ENCODE peak calls at places on chromosomes 7 and 10, in five cellular contexts. One of them, this sample, is unnamed.

GRCh38 chr7:155258233-155258575 is 39.5 kb upstream of the INSIG1 start:
- DNase-seq in bronchial epithelial cell: peak
- DNase-seq in BJ: peak
- DNase-seq in left ventricle myocardium inferior: no peak
- DNase-seq in cardiac fibroblast: peak
- DNase-seq in this sample: peak

GRCh38 chr10:72612203-72612826 is 13.6 kb downstream of the MICU1 start:
- DNase-seq in bronchial epithelial cell: peak
- DNase-seq in BJ: no peak
- DNase-seq in left ventricle myocardium inferior: no peak
- DNase-seq in cardiac fibroblast: peak
- DNase-seq in this sample: peak

GRCh38 chr10:48981310-48981907 is 41.8 kb upstream of the LRRC18 start:
- DNase-seq in bronchial epithelial cell: peak
- DNase-seq in BJ: no peak
- DNase-seq in left ventricle myocardium inferior: peak
- DNase-seq in cardiac fibroblast: peak
- DNase-seq in this sample: peak

GRCh38 chr7:137539111-137539715 is 195.7 kb upstream of the PTN start:
- DNase-seq in bronchial epithelial cell: peak
- DNase-seq in BJ: peak
- DNase-seq in left ventricle myocardium inferior: no peak
- DNase-seq in cardiac fibroblast: peak
- DNase-seq in this sample: peak

GRCh38 chr10:101564490-101564991 is 23.5 kb downstream of the POLL start:
- DNase-seq in bronchial epithelial cell: no peak
- DNase-seq in BJ: no peak
- DNase-seq in left ventricle myocardium inferior: no peak
- DNase-seq in cardiac fibroblast: no peak
- DNase-seq in this sample: no peak

GRCh38 chr7:19397917-19398316 is 252.7 kb upstream of the FERD3L start:
- DNase-seq in bronchial epithelial cell: no peak
- DNase-seq in BJ: no peak
- DNase-seq in left ventricle myocardium inferior: no peak
- DNase-seq in cardiac fibroblast: peak
- DNase-seq in this sample: no peak

GRCh38 chr10:614772-615582 is 74.5 kb downstream of the DIP2C start:
- DNase-seq in bronchial epithelial cell: no peak
- DNase-seq in BJ: no peak
- DNase-seq in left ventricle myocardium inferior: no peak
- DNase-seq in cardiac fibroblast: no peak
- DNase-seq in this sample: peak

GRCh38 chr7:141263983-141264382 is 190.1 kb downstream of the TMEM178B start:
- DNase-seq in bronchial epithelial cell: no peak
- DNase-seq in BJ: no peak
- DNase-seq in left ventricle myocardium inferior: no peak
- DNase-seq in cardiac fibroblast: no peak
- DNase-seq in this sample: no peak

GRCh38 chr7:150973571-150974451 is 4.3 kb downstream of the KCNH2 start:
- DNase-seq in bronchial epithelial cell: peak
- DNase-seq in BJ: no peak
- DNase-seq in left ventricle myocardium inferior: no peak
- DNase-seq in cardiac fibroblast: no peak
- DNase-seq in this sample: no peak

GRCh38 chr7:37346761-37347160 is 101.9 kb downstream of the ELMO1 start:
- DNase-seq in bronchial epithelial cell: no peak
- DNase-seq in BJ: no peak
- DNase-seq in left ventricle myocardium inferior: no peak
- DNase-seq in cardiac fibroblast: no peak
- DNase-seq in this sample: no peak

GRCh38 chr10:21077681-21078080 is 180.6 kb upstream of the NEBL start:
- DNase-seq in bronchial epithelial cell: no peak
- DNase-seq in BJ: no peak
- DNase-seq in left ventricle myocardium inferior: no peak
- DNase-seq in cardiac fibroblast: no peak
- DNase-seq in this sample: no peak

GRCh38 chr7:111516612-111517011 is 45.7 kb downstream of the IMMP2L start:
- DNase-seq in bronchial epithelial cell: peak
- DNase-seq in BJ: no peak
- DNase-seq in left ventricle myocardium inferior: no peak
- DNase-seq in cardiac fibroblast: no peak
- DNase-seq in this sample: no peak

GRCh38 chr10:129908406-129908805 is 55.7 kb downstream of the EBF3 start:
- DNase-seq in bronchial epithelial cell: no peak
- DNase-seq in BJ: no peak
- DNase-seq in left ventricle myocardium inferior: no peak
- DNase-seq in cardiac fibroblast: no peak
- DNase-seq in this sample: no peak

GRCh38 chr10:69438531-69439349 is 12.5 kb upstream of the TSPAN15 start:
- DNase-seq in bronchial epithelial cell: peak
- DNase-seq in BJ: no peak
- DNase-seq in left ventricle myocardium inferior: no peak
- DNase-seq in cardiac fibroblast: peak
- DNase-seq in this sample: peak

GRCh38 chr10:17782921-17783665 is 26.1 kb upstream of the MRC1 start:
- DNase-seq in bronchial epithelial cell: peak
- DNase-seq in BJ: peak
- DNase-seq in left ventricle myocardium inferior: no peak
- DNase-seq in cardiac fibroblast: peak
- DNase-seq in this sample: peak

GRCh38 chr10:65040796-65041195 is 1519.6 kb downstream of the REEP3 start:
- DNase-seq in bronchial epithelial cell: peak
- DNase-seq in BJ: no peak
- DNase-seq in left ventricle myocardium inferior: no peak
- DNase-seq in cardiac fibroblast: no peak
- DNase-seq in this sample: no peak

GRCh38 chr7:129367349-129367699 is 66.9 kb upstream of the STRIP2 start:
- DNase-seq in bronchial epithelial cell: no peak
- DNase-seq in BJ: no peak
- DNase-seq in left ventricle myocardium inferior: no peak
- DNase-seq in cardiac fibroblast: no peak
- DNase-seq in this sample: no peak

GRCh38 chr10:18616337-18616736 is 35.0 kb downstream of the NSUN6 start:
- DNase-seq in bronchial epithelial cell: no peak
- DNase-seq in BJ: no peak
- DNase-seq in left ventricle myocardium inferior: no peak
- DNase-seq in cardiac fibroblast: peak
- DNase-seq in this sample: peak

GRCh38 chr10:29239569-29240472 is 49.0 kb upstream of the LYZL1 start:
- DNase-seq in bronchial epithelial cell: no peak
- DNase-seq in BJ: no peak
- DNase-seq in left ventricle myocardium inferior: no peak
- DNase-seq in cardiac fibroblast: peak
- DNase-seq in this sample: no peak

GRCh38 chr10:101566333-101567164 is 21.5 kb downstream of the POLL start:
- DNase-seq in bronchial epithelial cell: no peak
- DNase-seq in BJ: no peak
- DNase-seq in left ventricle myocardium inferior: no peak
- DNase-seq in cardiac fibroblast: no peak
- DNase-seq in this sample: no peak

GRCh38 chr7:37923996-37924395 is 3.6 kb downstream of the EPDR1 start:
- DNase-seq in bronchial epithelial cell: no peak
- DNase-seq in BJ: no peak
- DNase-seq in left ventricle myocardium inferior: no peak
- DNase-seq in cardiac fibroblast: no peak
- DNase-seq in this sample: no peak

GRCh38 chr10:71998840-71999194 is 34.6 kb downstream of the CHST3 start:
- DNase-seq in bronchial epithelial cell: peak
- DNase-seq in BJ: peak
- DNase-seq in left ventricle myocardium inferior: peak
- DNase-seq in cardiac fibroblast: peak
- DNase-seq in this sample: peak

GRCh38 chr10:33115720-33116119 is 157.7 kb upstream of the ITGB1 start:
- DNase-seq in bronchial epithelial cell: peak
- DNase-seq in BJ: no peak
- DNase-seq in left ventricle myocardium inferior: no peak
- DNase-seq in cardiac fibroblast: peak
- DNase-seq in this sample: no peak

GRCh38 chr7:44259547-44260457 is 59.0 kb downstream of the YKT6 start:
- DNase-seq in bronchial epithelial cell: peak
- DNase-seq in BJ: peak
- DNase-seq in left ventricle myocardium inferior: peak
- DNase-seq in cardiac fibroblast: peak
- DNase-seq in this sample: peak

GRCh38 chr7:126302639-126303038 is 950.1 kb downstream of the GRM8 start:
- DNase-seq in bronchial epithelial cell: no peak
- DNase-seq in BJ: no peak
- DNase-seq in left ventricle myocardium inferior: no peak
- DNase-seq in cardiac fibroblast: no peak
- DNase-seq in this sample: no peak
- TF ChIP-seq CTCF in bronchial epithelial cell: no peak
- TF ChIP-seq CTCF in BJ: no peak
- TF ChIP-seq CTCF in left ventricle myocardium inferior: no peak
- TF ChIP-seq CTCF in cardiac fibroblast: no peak
- TF ChIP-seq CTCF in this sample: no peak

GRCh38 chr7:121005996-121006565 is 17.6 kb downstream of the CPED1 start:
- DNase-seq in bronchial epithelial cell: no peak
- DNase-seq in BJ: no peak
- DNase-seq in left ventricle myocardium inferior: no peak
- DNase-seq in cardiac fibroblast: no peak
- DNase-seq in this sample: no peak
- H3K4me3 ChIP-seq in bronchial epithelial cell: no peak
- H3K4me3 ChIP-seq in BJ: no peak
- H3K4me3 ChIP-seq in left ventricle myocardium inferior: no peak
- H3K4me3 ChIP-seq in cardiac fibroblast: no peak
- H3K4me3 ChIP-seq in this sample: no peak

GRCh38 chr7:74059037-74059436 is 24.6 kb upstream of the LIMK1 start:
- DNase-seq in bronchial epithelial cell: no peak
- DNase-seq in BJ: no peak
- DNase-seq in left ventricle myocardium inferior: no peak
- DNase-seq in cardiac fibroblast: no peak
- DNase-seq in this sample: no peak

GRCh38 chr7:74058486-74058885 is 25.1 kb upstream of the LIMK1 start:
- DNase-seq in bronchial epithelial cell: no peak
- DNase-seq in BJ: no peak
- DNase-seq in left ventricle myocardium inferior: no peak
- DNase-seq in cardiac fibroblast: no peak
- DNase-seq in this sample: no peak

GRCh38 chr7:74057987-74058386 is 25.6 kb upstream of the LIMK1 start:
- DNase-seq in bronchial epithelial cell: no peak
- DNase-seq in BJ: no peak
- DNase-seq in left ventricle myocardium inferior: no peak
- DNase-seq in cardiac fibroblast: no peak
- DNase-seq in this sample: no peak

GRCh38 chr7:74061840-74062539 is 21.6 kb upstream of the LIMK1 start:
- DNase-seq in bronchial epithelial cell: peak
- DNase-seq in BJ: peak
- DNase-seq in left ventricle myocardium inferior: peak
- DNase-seq in cardiac fibroblast: peak
- DNase-seq in this sample: peak

DNA sequence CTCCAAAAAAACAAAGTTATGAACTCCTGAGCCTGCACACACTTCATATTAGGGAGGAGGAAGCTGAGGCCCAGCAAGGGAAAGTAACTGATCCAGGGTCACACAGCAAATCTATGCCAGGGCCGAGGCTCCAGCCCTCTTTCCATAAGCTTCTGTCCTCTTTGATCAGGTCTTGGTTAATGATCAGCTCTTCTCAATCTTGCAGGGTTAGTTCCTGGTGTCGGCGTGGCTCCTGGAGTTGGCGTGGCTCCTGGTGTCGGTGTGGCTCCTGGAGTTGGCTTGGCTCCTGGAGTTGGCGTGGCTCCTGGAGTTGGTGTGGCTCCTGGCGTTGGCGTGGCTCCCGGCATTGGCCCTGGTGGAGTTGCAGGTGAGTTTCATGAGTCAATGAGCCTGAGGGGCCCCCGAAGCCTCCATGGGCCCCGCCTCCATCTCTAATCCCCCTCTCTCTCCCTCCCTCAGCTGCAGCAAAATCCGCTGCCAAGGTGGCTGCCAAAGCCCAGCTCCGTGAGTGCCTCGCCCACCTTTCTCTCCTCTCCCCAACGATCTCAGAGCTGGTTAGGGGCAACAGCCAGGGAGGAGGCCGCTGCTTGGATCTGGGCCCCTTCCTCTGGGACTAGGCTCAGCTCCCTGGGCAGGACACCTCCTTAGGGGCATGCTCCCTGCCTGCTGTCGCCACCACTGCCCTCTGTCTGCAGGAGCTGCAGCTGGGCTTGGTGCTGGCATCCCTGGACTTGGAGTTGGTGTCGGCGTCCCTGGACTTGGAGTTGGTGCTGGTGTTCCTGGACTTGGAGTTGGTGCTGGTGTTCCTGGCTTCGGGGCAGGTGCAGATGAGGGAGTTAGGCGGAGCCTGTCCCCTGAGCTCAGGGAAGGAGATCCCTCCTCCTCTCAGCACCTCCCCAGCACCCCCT is 23.7 kb upstream of the LIMK1 start:
- DNase-seq in bronchial epithelial cell: peak
- DNase-seq in BJ: no peak
- DNase-seq in left ventricle myocardium inferior: no peak
- DNase-seq in cardiac fibroblast: no peak
- DNase-seq in this sample: no peak
- TF ChIP-seq CTCF in bronchial epithelial cell: peak
- TF ChIP-seq CTCF in BJ: peak
- TF ChIP-seq CTCF in left ventricle myocardium inferior: no peak
- TF ChIP-seq CTCF in cardiac fibroblast: no peak
- TF ChIP-seq CTCF in this sample: no peak

GRCh38 chr7:122316467-122317394 is 12.2 kb upstream of the FEZF1 start:
- DNase-seq in bronchial epithelial cell: no peak
- DNase-seq in BJ: no peak
- DNase-seq in left ventricle myocardium inferior: no peak
- DNase-seq in cardiac fibroblast: peak
- DNase-seq in this sample: no peak

GRCh38 chr7:122311719-122312118 is 7.2 kb upstream of the FEZF1 start:
- DNase-seq in bronchial epithelial cell: no peak
- DNase-seq in BJ: no peak
- DNase-seq in left ventricle myocardium inferior: no peak
- DNase-seq in cardiac fibroblast: no peak
- DNase-seq in this sample: no peak

GRCh38 chr7:122312789-122313188 is 8.2 kb upstream of the FEZF1 start:
- DNase-seq in bronchial epithelial cell: no peak
- DNase-seq in BJ: no peak
- DNase-seq in left ventricle myocardium inferior: no peak
- DNase-seq in cardiac fibroblast: no peak
- DNase-seq in this sample: no peak

GRCh38 chr7:122314284-122314683 is 9.7 kb upstream of the FEZF1 start:
- DNase-seq in bronchial epithelial cell: no peak
- DNase-seq in BJ: no peak
- DNase-seq in left ventricle myocardium inferior: no peak
- DNase-seq in cardiac fibroblast: no peak
- DNase-seq in this sample: no peak

GRCh38 chr7:122315507-122316466 is 11.2 kb upstream of the FEZF1 start:
- DNase-seq in bronchial epithelial cell: no peak
- DNase-seq in BJ: no peak
- DNase-seq in left ventricle myocardium inferior: no peak
- DNase-seq in cardiac fibroblast: no peak
- DNase-seq in this sample: no peak
- H3K4me3 ChIP-seq in bronchial epithelial cell: no peak
- H3K4me3 ChIP-seq in BJ: no peak
- H3K4me3 ChIP-seq in left ventricle myocardium inferior: peak
- H3K4me3 ChIP-seq in cardiac fibroblast: no peak
- H3K4me3 ChIP-seq in this sample: no peak

This sample was measured in foreskin fibroblast.